ENCODE peak calls at places on chromosomes 6 and 20, in four cellular contexts. U, I, M and E are unnamed samples.

GRCh38 chr20:33793011-33793931 is 17.9 kb upstream of the CHMP4B start:
- DNase-seq in I (no peak), U (peak), M (no peak), E (no peak)

GRCh38 chr20:341682-342081 is 5.2 kb upstream of the NRSN2 start:
- DNase-seq in M (no peak), U (peak), I (no peak), E (no peak)

GRCh38 chr20:62618622-62619529 is 23.4 kb upstream of the SLCO4A1 start:
- DNase-seq in U (no peak), I (no peak), M (no peak), E (no peak)

GRCh38 chr20:45088247-45088646 is 12.7 kb downstream of the KCNS1 start:
- DNase-seq in M (no peak), I (no peak), U (no peak), E (no peak)

GRCh38 chr20:32445539-32446273 is 87.6 kb downstream of the ASXL1 start:
- DNase-seq in U (no peak), M (no peak), I (no peak), E (no peak)

GRCh38 chr6:155882527-155883333 is 427.1 kb upstream of the NOX3 start:
- DNase-seq in U (no peak), I (no peak), M (peak), E (no peak)

GRCh38 chr6:45630801-45631200 is 253.1 kb upstream of the SUPT3H start:
- DNase-seq in U (no peak), I (no peak), M (no peak), E (no peak)

GRCh38 chr6:44010411-44011349 is 116.6 kb downstream of the MRPL14 start:
- DNase-seq in I (no peak), M (no peak), U (no peak), E (no peak)

GRCh38 chr20:10185741-10186558 is 32.7 kb upstream of the SNAP25 start:
- DNase-seq in U (peak), M (no peak), I (no peak), E (no peak)

GRCh38 chr20:39968495-39968894 is 720.5 kb downstream of the MAFB start:
- DNase-seq in I (no peak), M (no peak), U (no peak), E (no peak)

GRCh38 chr6:42342011-42342553 is 109.6 kb downstream of the TRERF1 start:
- DNase-seq in I (no peak), U (no peak), M (no peak), E (no peak)

GRCh38 chr20:2738331-2738730 is 45.8 kb downstream of the EBF4 start:
- DNase-seq in M (no peak), I (no peak), U (no peak), E (no peak)

GRCh38 chr6:11462742-11463414 is 74.7 kb upstream of the TMEM170B start:
- DNase-seq in U (peak), M (no peak), I (no peak), E (no peak)

GRCh38 chr6:150599199-150600002 is at the start of gene PLEKHG1:
- DNase-seq in M (no peak), I (peak), U (no peak), E (peak)

GRCh38 chr20:62674370-62674769 is 32.1 kb downstream of the SLCO4A1 start:
- DNase-seq in I (no peak), M (no peak), U (no peak), E (no peak)

GRCh38 chr6:165835410-165835851 is 172.4 kb upstream of the PDE10A start:
- DNase-seq in I (no peak), U (no peak), M (no peak), E (no peak)

GRCh38 chr6:169263836-169264608 is 10.4 kb upstream of the THBS2 start:
- DNase-seq in U (no peak), I (no peak), M (no peak), E (no peak)

GRCh38 chr6:130896249-130896648 is 69.0 kb downstream of the SMLR1 start:
- DNase-seq in I (no peak), M (no peak), U (no peak), E (no peak)

GRCh38 chr6:28768187-28768913 is 155.4 kb downstream of the TRIM27 start:
- DNase-seq in I (no peak), U (no peak), M (no peak), E (no peak)

GRCh38 chr6:22102671-22103070 is 194.2 kb downstream of the PRL start:
- DNase-seq in I (no peak), U (no peak), M (peak), E (no peak)

GRCh38 chr20:37246736-37247135 is 14.9 kb downstream of the GHRH start:
- DNase-seq in U (no peak), M (no peak), I (no peak), E (no peak)

GRCh38 chr20:63555661-63556381 is 1.9 kb downstream of the FNDC11 start:
- DNase-seq in I (no peak), U (no peak), M (no peak), E (no peak)

GRCh38 chr6:157518399-157519250 is 137.6 kb downstream of the ZDHHC14 start:
- DNase-seq in M (no peak), I (no peak), U (no peak), E (no peak)

GRCh38 chr6:33298773-33299236 is at the start of gene RGL2:
- DNase-seq in M (no peak), I (no peak), U (no peak), E (no peak)

GRCh38 chr6:152380351-152380767 is 256.8 kb downstream of the SYNE1 start:
- DNase-seq in U (peak), I (no peak), M (no peak), E (no peak)
- TF ChIP-seq SUZ12 in U (no peak), I (no peak), M (no peak), E (no peak)

GRCh38 chr6:112881027-112881426 is 533.9 kb downstream of the RFPL4B start:
- DNase-seq in I (no peak), U (no peak), M (no peak), E (no peak)

GRCh38 chr6:112881828-112882227 is 534.7 kb downstream of the RFPL4B start:
- DNase-seq in M (no peak), U (no peak), I (no peak), E (no peak)

GRCh38 chr6:112882381-112882780 is 535.3 kb downstream of the RFPL4B start:
- DNase-seq in M (no peak), I (no peak), U (no peak), E (no peak)

GRCh38 chr6:112877134-112878100 is 530.3 kb downstream of the RFPL4B start:
- DNase-seq in I (no peak), U (no peak), M (no peak), E (peak)

DNA sequence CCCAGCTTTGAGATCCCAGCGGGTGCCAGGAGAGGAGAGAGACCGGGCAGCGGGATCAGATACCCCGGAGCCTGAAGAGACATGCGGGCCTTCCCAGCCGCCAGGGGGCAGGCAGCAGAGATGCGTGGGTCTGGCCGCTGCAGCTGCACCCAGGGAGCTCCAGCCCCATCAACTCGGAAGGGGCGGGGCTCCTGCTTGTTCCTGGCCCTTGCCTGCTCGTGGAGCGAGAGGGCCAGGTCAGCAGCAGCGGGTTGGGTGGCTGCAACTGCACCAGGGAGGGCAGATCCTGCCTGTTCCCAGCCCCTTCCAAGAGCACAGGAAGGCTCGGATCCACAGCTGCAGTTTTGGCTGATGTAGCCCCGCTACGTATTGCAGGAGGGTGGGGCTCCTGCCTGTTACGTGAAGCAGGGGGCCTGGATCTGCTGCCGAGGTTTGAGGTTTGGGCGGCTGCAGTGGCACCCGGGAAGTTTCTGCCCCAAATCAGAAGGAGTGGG is 532.8 kb downstream of the RFPL4B start:
- DNase-seq in I (peak), M (no peak), U (peak), E (no peak)
- TF ChIP-seq YY1 in I (no peak), M (no peak), U (peak), E (no peak)

GRCh38 chr6:136365781-136366354 is 76.2 kb upstream of the BCLAF1 start:
- DNase-seq in I (no peak), U (no peak), M (no peak), E (no peak)
- TF ChIP-seq SUZ12 in I (no peak), U (no peak), M (no peak), E (no peak)

GRCh38 chr6:89009624-89010059 is 46.2 kb upstream of the RNGTT start:
- DNase-seq in U (no peak), M (no peak), I (no peak), E (no peak)

GRCh38 chr6:89007209-89008001 is 44.0 kb upstream of the RNGTT start:
- DNase-seq in U (no peak), I (no peak), M (no peak), E (no peak)

GRCh38 chr6:89008763-89009374 is 45.5 kb upstream of the RNGTT start:
- DNase-seq in U (no peak), M (no peak), I (no peak), E (no peak)

GRCh38 chr6:89011436-89011835 is 48.0 kb upstream of the RNGTT start:
- DNase-seq in I (no peak), M (no peak), U (no peak), E (no peak)

GRCh38 chr6:89008299-89008698 is 44.9 kb upstream of the RNGTT start:
- DNase-seq in M (no peak), U (no peak), I (no peak), E (no peak)
- TF ChIP-seq YY1 in M (no peak), U (no peak), I (no peak), E (no peak)

GRCh38 chr6:16901777-16902176 is 140.5 kb upstream of the ATXN1 start:
- DNase-seq in I (no peak), U (no peak), M (no peak), E (no peak)
- TF ChIP-seq SUZ12 in I (no peak), U (no peak), M (no peak), E (no peak)

DNA sequence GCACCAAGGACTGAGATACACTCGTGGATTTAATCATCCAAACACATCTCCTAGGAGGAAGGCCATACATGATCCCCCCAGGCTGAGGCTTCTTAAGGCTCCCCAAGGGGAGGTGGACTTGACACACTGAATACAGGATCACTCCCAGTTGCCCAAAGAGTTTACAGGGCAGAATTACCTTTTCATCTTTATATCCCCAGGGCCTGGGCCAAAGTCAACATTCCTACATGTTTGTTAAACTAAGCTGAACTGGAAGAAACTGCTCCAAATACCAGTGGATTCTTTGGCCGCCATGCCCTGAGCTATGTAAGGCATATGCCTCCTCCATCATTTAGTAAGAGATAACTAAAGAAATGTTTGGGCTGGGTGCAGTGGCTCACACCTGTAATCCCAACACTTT is 22.2 kb upstream of the SERPINB1 start:
- DNase-seq in U (peak), I (no peak), M (no peak), E (no peak)
- TF ChIP-seq YY1 in U (no peak), I (no peak), M (no peak), E (no peak)